ENCODE peak calls at places on chromosomes 6 and 20, in nine cellular contexts. One of them, this sample, is unnamed.
A peak's percentile ranks its signal among the peaks of the same experiment; 100 is the strongest.

GRCh38 chr20:3808141-3808479 is 12.0 kb downstream of the CDC25B start:
- DNase-seq in neuronal stem cell: no peak
- DNase-seq in naive thymus-derived CD4-positive, alpha-beta T cell: no peak
- DNase-seq in heart left ventricle: peak; percentile 87
- DNase-seq in CD8-positive, alpha-beta T cell: no peak
- DNase-seq in HCT116: peak; percentile 80
- DNase-seq in AG04450: peak; percentile 92
- DNase-seq in Panc1: peak; percentile 93
- DNase-seq in IMR-90: peak; percentile 92
- DNase-seq in this sample: no peak

GRCh38 chr20:62740286-62741141 is 31.9 kb downstream of the NTSR1 start:
- DNase-seq in heart left ventricle: peak; percentile 44
- DNase-seq in IMR-90: peak; percentile 95
- DNase-seq in HCT116: peak; percentile 97
- DNase-seq in CD8-positive, alpha-beta T cell: peak; percentile 66
- DNase-seq in neuronal stem cell: no peak
- DNase-seq in Panc1: peak; percentile 78
- DNase-seq in naive thymus-derived CD4-positive, alpha-beta T cell: peak; percentile 50
- DNase-seq in AG04450: peak; percentile 68
- DNase-seq in this sample: peak; percentile 71

GRCh38 chr20:62717933-62718332 is 9.3 kb downstream of the NTSR1 start:
- DNase-seq in naive thymus-derived CD4-positive, alpha-beta T cell: no peak
- DNase-seq in HCT116: no peak
- DNase-seq in IMR-90: peak; percentile 41
- DNase-seq in CD8-positive, alpha-beta T cell: no peak
- DNase-seq in AG04450: no peak
- DNase-seq in Panc1: no peak
- DNase-seq in heart left ventricle: no peak
- DNase-seq in neuronal stem cell: no peak
- DNase-seq in this sample: no peak

GRCh38 chr6:142489722-142490610 is 188.2 kb downstream of the ADGRG6 start:
- DNase-seq in neuronal stem cell: no peak
- DNase-seq in HCT116: no peak
- DNase-seq in CD8-positive, alpha-beta T cell: no peak
- DNase-seq in naive thymus-derived CD4-positive, alpha-beta T cell: no peak
- DNase-seq in AG04450: no peak
- DNase-seq in IMR-90: no peak
- DNase-seq in Panc1: no peak
- DNase-seq in heart left ventricle: no peak
- DNase-seq in this sample: no peak

GRCh38 chr20:25394276-25394675 is 3.6 kb upstream of the ABHD12 start:
- DNase-seq in neuronal stem cell: no peak
- DNase-seq in naive thymus-derived CD4-positive, alpha-beta T cell: no peak
- DNase-seq in heart left ventricle: no peak
- DNase-seq in CD8-positive, alpha-beta T cell: no peak
- DNase-seq in AG04450: no peak
- DNase-seq in HCT116: no peak
- DNase-seq in Panc1: no peak
- DNase-seq in IMR-90: no peak
- DNase-seq in this sample: no peak

GRCh38 chr6:53530346-53530745 is 14.6 kb downstream of the GCLC start:
- DNase-seq in naive thymus-derived CD4-positive, alpha-beta T cell: no peak
- DNase-seq in HCT116: no peak
- DNase-seq in IMR-90: peak; percentile 43
- DNase-seq in CD8-positive, alpha-beta T cell: no peak
- DNase-seq in heart left ventricle: peak; percentile 54
- DNase-seq in Panc1: no peak
- DNase-seq in AG04450: no peak
- DNase-seq in neuronal stem cell: no peak
- DNase-seq in this sample: no peak

GRCh38 chr6:27672113-27672799 is 199.4 kb upstream of the ZNF184 start:
- DNase-seq in neuronal stem cell: peak; percentile 76
- DNase-seq in heart left ventricle: no peak
- DNase-seq in CD8-positive, alpha-beta T cell: no peak
- DNase-seq in HCT116: peak; percentile 90
- DNase-seq in Panc1: peak; percentile 97
- DNase-seq in IMR-90: peak; percentile 52
- DNase-seq in AG04450: no peak
- DNase-seq in naive thymus-derived CD4-positive, alpha-beta T cell: no peak
- DNase-seq in this sample: no peak

GRCh38 chr20:40632346-40632976 is 56.6 kb downstream of the MAFB start:
- DNase-seq in HCT116: no peak
- DNase-seq in naive thymus-derived CD4-positive, alpha-beta T cell: no peak
- DNase-seq in Panc1: no peak
- DNase-seq in AG04450: no peak
- DNase-seq in IMR-90: no peak
- DNase-seq in CD8-positive, alpha-beta T cell: no peak
- DNase-seq in heart left ventricle: no peak
- DNase-seq in neuronal stem cell: no peak
- DNase-seq in this sample: no peak

GRCh38 chr6:110036408-110037302 is 58.5 kb downstream of the GPR6 start:
- DNase-seq in CD8-positive, alpha-beta T cell: no peak
- DNase-seq in Panc1: no peak
- DNase-seq in heart left ventricle: no peak
- DNase-seq in IMR-90: no peak
- DNase-seq in HCT116: no peak
- DNase-seq in naive thymus-derived CD4-positive, alpha-beta T cell: no peak
- DNase-seq in AG04450: no peak
- DNase-seq in neuronal stem cell: no peak
- DNase-seq in this sample: no peak

GRCh38 chr6:12051861-12052368 is 39.8 kb downstream of the HIVEP1 start:
- DNase-seq in neuronal stem cell: no peak
- DNase-seq in CD8-positive, alpha-beta T cell: peak; percentile 21
- DNase-seq in heart left ventricle: no peak
- DNase-seq in naive thymus-derived CD4-positive, alpha-beta T cell: peak; percentile 46
- DNase-seq in Panc1: no peak
- DNase-seq in HCT116: no peak
- DNase-seq in AG04450: peak; percentile 50
- DNase-seq in IMR-90: peak; percentile 88
- DNase-seq in this sample: peak; percentile 69

GRCh38 chr6:3929281-3929798 is 80.2 kb downstream of the FAM50B start:
- DNase-seq in HCT116: no peak
- DNase-seq in IMR-90: peak; percentile 77
- DNase-seq in naive thymus-derived CD4-positive, alpha-beta T cell: no peak
- DNase-seq in Panc1: no peak
- DNase-seq in CD8-positive, alpha-beta T cell: no peak
- DNase-seq in neuronal stem cell: no peak
- DNase-seq in heart left ventricle: peak; percentile 46
- DNase-seq in AG04450: no peak
- DNase-seq in this sample: no peak

GRCh38 chr6:17470953-17471335 is 77.5 kb downstream of the CAP2 start:
- DNase-seq in AG04450: peak; percentile 36
- DNase-seq in heart left ventricle: no peak
- DNase-seq in naive thymus-derived CD4-positive, alpha-beta T cell: no peak
- DNase-seq in Panc1: no peak
- DNase-seq in CD8-positive, alpha-beta T cell: no peak
- DNase-seq in HCT116: no peak
- DNase-seq in IMR-90: peak; percentile 77
- DNase-seq in neuronal stem cell: no peak
- DNase-seq in this sample: no peak

GRCh38 chr6:49082611-49083010 is 380.4 kb downstream of the MMUT start:
- DNase-seq in AG04450: no peak
- DNase-seq in heart left ventricle: no peak
- DNase-seq in Panc1: no peak
- DNase-seq in neuronal stem cell: no peak
- DNase-seq in IMR-90: peak; percentile 4
- DNase-seq in HCT116: no peak
- DNase-seq in CD8-positive, alpha-beta T cell: no peak
- DNase-seq in naive thymus-derived CD4-positive, alpha-beta T cell: no peak
- DNase-seq in this sample: no peak

GRCh38 chr6:107866606-107867301 is 42.6 kb upstream of the SCML4 start:
- DNase-seq in AG04450: no peak
- DNase-seq in naive thymus-derived CD4-positive, alpha-beta T cell: peak; percentile 46
- DNase-seq in CD8-positive, alpha-beta T cell: no peak
- DNase-seq in IMR-90: peak; percentile 34
- DNase-seq in heart left ventricle: no peak
- DNase-seq in neuronal stem cell: no peak
- DNase-seq in HCT116: peak; percentile 8
- DNase-seq in Panc1: no peak
- DNase-seq in this sample: no peak

GRCh38 chr6:65259080-65259479 is 447.9 kb downstream of the EYS start:
- DNase-seq in AG04450: peak; percentile 0
- DNase-seq in Panc1: no peak
- DNase-seq in neuronal stem cell: no peak
- DNase-seq in CD8-positive, alpha-beta T cell: no peak
- DNase-seq in heart left ventricle: no peak
- DNase-seq in naive thymus-derived CD4-positive, alpha-beta T cell: no peak
- DNase-seq in IMR-90: peak; percentile 27
- DNase-seq in HCT116: no peak
- DNase-seq in this sample: no peak

GRCh38 chr6:14932485-14933178 is 313.2 kb upstream of the JARID2 start:
- DNase-seq in IMR-90: no peak
- DNase-seq in neuronal stem cell: peak; percentile 23
- DNase-seq in AG04450: no peak
- DNase-seq in naive thymus-derived CD4-positive, alpha-beta T cell: no peak
- DNase-seq in Panc1: no peak
- DNase-seq in CD8-positive, alpha-beta T cell: no peak
- DNase-seq in heart left ventricle: no peak
- DNase-seq in HCT116: no peak
- DNase-seq in this sample: no peak

DNA sequence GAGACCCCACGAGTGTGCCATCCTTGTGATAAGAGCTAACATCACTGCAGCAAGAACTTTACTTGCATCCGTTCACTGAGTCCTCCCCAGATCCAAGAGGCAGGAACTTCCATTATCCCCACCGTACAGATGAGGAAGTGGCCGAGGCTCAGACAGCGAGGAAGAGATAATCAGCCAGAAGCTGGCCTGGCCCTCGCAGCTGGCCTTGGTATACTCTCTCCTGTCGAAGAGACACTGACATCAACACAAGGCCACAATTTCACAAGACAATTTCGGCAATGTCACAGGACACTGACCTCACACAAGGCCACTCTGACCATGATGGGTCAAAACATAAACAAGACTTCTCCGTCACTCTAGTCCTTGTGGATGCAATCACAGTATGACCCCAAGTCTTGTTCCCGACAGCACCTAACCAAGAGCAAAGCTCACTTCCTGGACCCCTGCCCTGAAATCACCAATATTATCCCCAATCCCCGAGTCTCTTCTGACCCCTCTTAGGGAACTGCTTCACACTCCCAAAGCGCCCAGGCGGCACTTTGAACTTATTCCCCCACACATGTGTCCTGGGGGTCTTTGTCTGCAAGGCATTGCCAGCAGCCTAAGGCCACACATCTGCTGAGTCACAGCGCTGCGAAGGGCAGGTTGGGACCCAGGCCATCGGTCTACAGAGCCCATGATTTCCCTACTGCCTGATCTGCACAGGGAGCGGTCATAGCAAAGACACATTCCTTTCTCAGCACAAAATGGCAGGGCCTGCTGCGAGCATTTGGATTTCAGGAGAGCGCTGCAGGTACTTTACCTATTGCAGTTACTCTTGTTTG is 14.8 kb upstream of the VAPB start:
- DNase-seq in neuronal stem cell: no peak
- DNase-seq in heart left ventricle: no peak
- DNase-seq in AG04450: no peak
- DNase-seq in naive thymus-derived CD4-positive, alpha-beta T cell: no peak
- DNase-seq in CD8-positive, alpha-beta T cell: no peak
- DNase-seq in IMR-90: no peak
- DNase-seq in HCT116: no peak
- DNase-seq in Panc1: no peak
- DNase-seq in this sample: no peak
- H3K4me3 ChIP-seq in neuronal stem cell: no peak overlapping the region
- H3K4me3 ChIP-seq in heart left ventricle: no peak overlapping the region
- H3K4me3 ChIP-seq in AG04450: no peak overlapping the region
- H3K4me3 ChIP-seq in naive thymus-derived CD4-positive, alpha-beta T cell: no peak overlapping the region
- H3K4me3 ChIP-seq in CD8-positive, alpha-beta T cell: no peak overlapping the region
- H3K4me3 ChIP-seq in IMR-90: no peak overlapping the region
- H3K4me3 ChIP-seq in HCT116: no peak overlapping the region
- H3K4me3 ChIP-seq in Panc1: no peak overlapping the region
- H3K4me3 ChIP-seq in this sample: no peak overlapping the region

GRCh38 chr6:22411408-22412105 is 114.7 kb upstream of the PRL start:
- DNase-seq in neuronal stem cell: no peak
- DNase-seq in HCT116: no peak
- DNase-seq in naive thymus-derived CD4-positive, alpha-beta T cell: no peak
- DNase-seq in IMR-90: peak; percentile 51
- DNase-seq in AG04450: no peak
- DNase-seq in CD8-positive, alpha-beta T cell: no peak
- DNase-seq in heart left ventricle: no peak
- DNase-seq in Panc1: no peak
- DNase-seq in this sample: no peak
- H3K9me3 ChIP-seq in neuronal stem cell: peaks cover 5% of the 10 kb centered on the region
- H3K9me3 ChIP-seq in HCT116: no peaks in the 10 kb centered on the region
- H3K9me3 ChIP-seq in naive thymus-derived CD4-positive, alpha-beta T cell: no peaks in the 10 kb centered on the region
- H3K9me3 ChIP-seq in IMR-90: no peaks in the 10 kb centered on the region
- H3K9me3 ChIP-seq in AG04450: no peaks in the 10 kb centered on the region
- H3K9me3 ChIP-seq in CD8-positive, alpha-beta T cell: no peaks in the 10 kb centered on the region
- H3K9me3 ChIP-seq in heart left ventricle: no peaks in the 10 kb centered on the region
- H3K9me3 ChIP-seq in Panc1: no peaks in the 10 kb centered on the region
- H3K9me3 ChIP-seq in this sample: no peaks in the 10 kb centered on the region

DNA sequence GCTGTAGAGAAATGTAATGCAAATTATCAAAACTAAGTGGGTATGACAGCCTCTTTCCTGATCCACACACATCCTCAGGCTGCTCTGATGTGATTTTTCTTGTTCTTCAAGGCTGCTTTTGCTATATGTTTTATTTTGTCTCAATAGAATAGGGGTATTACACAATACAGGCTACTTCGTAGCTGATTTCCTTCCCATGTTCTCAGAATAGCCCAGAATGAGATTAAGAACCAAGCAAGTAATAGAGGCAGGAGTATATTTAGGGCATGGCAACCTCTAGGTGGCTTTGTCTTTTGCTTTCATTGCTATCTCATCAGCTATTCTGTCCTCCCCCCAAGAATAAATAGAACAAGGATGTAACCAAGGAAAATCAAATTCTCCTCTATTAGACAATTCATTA is 241.8 kb downstream of the ALDH8A1 start:
- DNase-seq in neuronal stem cell: no peak
- DNase-seq in CD8-positive, alpha-beta T cell: no peak
- DNase-seq in AG04450: no peak
- DNase-seq in HCT116: no peak
- DNase-seq in IMR-90: no peak
- DNase-seq in heart left ventricle: no peak
- DNase-seq in naive thymus-derived CD4-positive, alpha-beta T cell: no peak
- DNase-seq in Panc1: no peak
- DNase-seq in this sample: no peak
- H3K27ac ChIP-seq in neuronal stem cell: no peak overlapping the region
- H3K27ac ChIP-seq in CD8-positive, alpha-beta T cell: no peak overlapping the region
- H3K27ac ChIP-seq in AG04450: no peak overlapping the region
- H3K27ac ChIP-seq in HCT116: no peak overlapping the region
- H3K27ac ChIP-seq in IMR-90: no peak overlapping the region
- H3K27ac ChIP-seq in heart left ventricle: no peak overlapping the region
- H3K27ac ChIP-seq in naive thymus-derived CD4-positive, alpha-beta T cell: no peak overlapping the region
- H3K27ac ChIP-seq in Panc1: no peak overlapping the region
- H3K27ac ChIP-seq in this sample: no peak overlapping the region

DNA sequence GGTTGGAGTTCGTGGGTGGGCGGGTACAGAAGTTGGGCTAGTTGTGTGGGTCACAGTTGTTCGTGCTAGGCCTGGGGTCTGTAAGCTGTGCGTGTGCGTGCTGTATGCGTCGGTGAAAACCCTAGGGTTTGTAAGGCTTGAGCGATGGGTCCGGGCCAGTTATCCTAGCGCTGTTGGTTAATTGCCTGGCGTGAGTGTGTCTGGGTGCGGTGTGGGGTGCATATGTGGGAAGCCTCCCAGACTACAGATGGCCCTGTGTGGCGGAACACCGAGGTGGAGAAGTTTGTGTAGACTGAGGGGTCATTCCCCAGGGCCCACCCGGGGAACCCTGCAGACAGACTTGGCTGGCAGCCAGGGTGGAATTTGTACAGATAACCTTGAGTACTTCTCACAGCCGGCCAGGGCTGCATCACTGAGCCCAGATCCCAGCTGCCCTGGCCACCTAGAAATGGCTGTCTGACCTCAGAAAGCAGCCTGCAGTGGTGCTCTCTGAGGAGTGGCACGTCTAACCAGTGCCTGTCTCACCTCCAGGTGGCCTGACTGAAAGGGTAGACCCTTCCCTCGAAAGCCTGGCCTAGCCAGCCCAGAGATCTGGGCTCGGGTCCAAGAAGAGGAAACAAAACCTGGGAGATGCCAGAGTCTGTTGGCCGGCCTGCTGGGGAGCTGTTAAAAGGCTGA is 1.8 kb downstream of the TGIF2 start:
- DNase-seq in IMR-90: peak; percentile 54
- DNase-seq in HCT116: no peak
- DNase-seq in neuronal stem cell: no peak
- DNase-seq in naive thymus-derived CD4-positive, alpha-beta T cell: no peak
- DNase-seq in CD8-positive, alpha-beta T cell: no peak
- DNase-seq in Panc1: no peak
- DNase-seq in AG04450: no peak
- DNase-seq in heart left ventricle: peak; percentile 56
- DNase-seq in this sample: no peak
- H3K4me3 ChIP-seq in IMR-90: peak overlapping the region; percentile 60
- H3K4me3 ChIP-seq in HCT116: peak overlapping the region; percentile 72
- H3K4me3 ChIP-seq in neuronal stem cell: peak overlapping the region; percentile 92
- H3K4me3 ChIP-seq in naive thymus-derived CD4-positive, alpha-beta T cell: peak overlapping the region; percentile 70
- H3K4me3 ChIP-seq in CD8-positive, alpha-beta T cell: peak overlapping the region; percentile 96
- H3K4me3 ChIP-seq in Panc1: peak overlapping the region; percentile 65
- H3K4me3 ChIP-seq in AG04450: peak overlapping the region; percentile 70
- H3K4me3 ChIP-seq in heart left ventricle: peak overlapping the region; percentile 81
- H3K4me3 ChIP-seq in this sample: peak overlapping the region; percentile 58

This sample was measured in CD4-positive, CD25-positive, alpha-beta regulatory T cell.